ENCODE peak calls at places on chromosomes 4 and X, in seven cellular contexts. L is BJ, V is transverse colon, J is lower leg skin, C is Caco-2, I is suprapubic skin, M is AG04450. A is an unnamed sample.

GRCh38 chr4:121220698-121221097 is 56.6 kb upstream of the TNIP3 start:
- DNase-seq in V (no peak), C (no peak), J (no peak), M (no peak), I (no peak), L (no peak), A (no peak)

GRCh38 chrX:18994713-18995112 is 10.8 kb upstream of the PHKA2 start:
- DNase-seq in I (no peak), C (peak), L (peak), V (no peak), M (peak), J (no peak), A (peak)

GRCh38 chr4:159904906-159905305 is 802.0 kb downstream of the RAPGEF2 start:
- DNase-seq in I (no peak), V (no peak), L (no peak), J (no peak), C (no peak), M (no peak), A (no peak)

GRCh38 chrX:107551546-107551945 is 76.8 kb upstream of the PRPS1 start:
- DNase-seq in M (no peak), V (no peak), J (no peak), C (no peak), I (no peak), L (no peak), A (no peak)

GRCh38 chr4:53505947-53506346 is 85.3 kb downstream of the LNX1 start:
- DNase-seq in J (no peak), V (no peak), M (no peak), I (no peak), L (no peak), C (no peak), A (no peak)

GRCh38 chr4:29559281-29559680 is 1160.9 kb upstream of the PCDH7 start:
- DNase-seq in C (no peak), I (no peak), J (no peak), L (no peak), V (no peak), M (no peak), A (no peak)

GRCh38 chr4:1557221-1557597 is 126.9 kb downstream of the FAM53A start:
- DNase-seq in M (no peak), I (no peak), J (no peak), L (no peak), V (no peak), C (no peak), A (no peak)

GRCh38 chr4:78689700-78690318 is 86.3 kb upstream of the BMP2K start:
- DNase-seq in C (no peak), L (no peak), M (no peak), J (no peak), I (no peak), V (no peak), A (no peak)

GRCh38 chrX:96715412-96715940 is 30.8 kb downstream of the DIAPH2 start:
- DNase-seq in I (no peak), V (no peak), M (peak), J (no peak), C (no peak), L (peak), A (no peak)

GRCh38 chr4:80006935-80007744 is 65.9 kb downstream of the ANTXR2 start:
- DNase-seq in L (no peak), I (no peak), C (no peak), J (no peak), V (no peak), M (peak), A (no peak)

GRCh38 chr4:36411338-36411737 is 129.9 kb downstream of the DTHD1 start:
- DNase-seq in J (no peak), I (no peak), L (no peak), M (no peak), V (no peak), C (no peak), A (no peak)

GRCh38 chrX:65528705-65529340 is 5.8 kb downstream of the LAS1L start:
- DNase-seq in C (peak), M (no peak), J (peak), I (no peak), V (peak), L (no peak), A (no peak)

GRCh38 chr4:171650543-171650942 is 162.7 kb upstream of the GALNTL6 start:
- DNase-seq in J (no peak), C (peak), L (no peak), I (no peak), V (no peak), M (no peak), A (no peak)

GRCh38 chrX:323721-324628 is 5.4 kb upstream of the GTPBP6 start:
- DNase-seq in I (peak), C (peak), L (no peak), M (peak), J (no peak), V (peak), A (peak)

GRCh38 chr4:152118108-152118507 is 357.3 kb upstream of the GATB start:
- DNase-seq in C (no peak), M (no peak), I (no peak), J (no peak), V (no peak), L (no peak), A (no peak)

GRCh38 chr4:20954541-20954940 is 254.3 kb downstream of the PACRGL start:
- DNase-seq in M (no peak), J (no peak), V (no peak), I (no peak), C (no peak), L (no peak), A (no peak)

GRCh38 chr4:1715002-1715761 is 3.1 kb upstream of the SLBP start:
- DNase-seq in I (no peak), L (no peak), C (no peak), J (no peak), M (no peak), V (peak), A (no peak)

GRCh38 chr4:71564775-71565174 is 219.1 kb downstream of the GC start:
- DNase-seq in L (no peak), I (no peak), V (no peak), M (no peak), C (no peak), J (no peak), A (no peak)

GRCh38 chr4:110480741-110481271 is 4.9 kb downstream of the ENPEP start:
- DNase-seq in L (no peak), J (no peak), V (no peak), M (no peak), C (no peak), I (no peak), A (no peak)

GRCh38 chrX:56800801-56801200 is 71.8 kb downstream of the NBDY start:
- DNase-seq in I (peak), L (no peak), M (no peak), J (no peak), V (peak), C (no peak), A (no peak)

GRCh38 chr4:16729361-16729760 is 169.1 kb downstream of the LDB2 start:
- DNase-seq in M (no peak), L (no peak), C (no peak), I (no peak), J (no peak), V (no peak), A (no peak)

GRCh38 chr4:23268072-23268771 is 575.5 kb downstream of the GBA3 start:
- DNase-seq in C (no peak), L (no peak), M (no peak), I (no peak), V (no peak), J (no peak), A (no peak)

GRCh38 chr4:147736458-147736857 is 4.6 kb downstream of the ARHGAP10 start:
- DNase-seq in L (no peak), V (no peak), M (no peak), I (no peak), C (no peak), J (no peak), A (peak)

GRCh38 chrX:65874765-65875164 is 165.1 kb downstream of the VSIG4 start:
- DNase-seq in I (no peak), C (no peak), M (no peak), L (no peak), V (no peak), J (no peak), A (no peak)

GRCh38 chr4:86977621-86978184 is 42.9 kb downstream of the AFF1 start:
- DNase-seq in I (no peak), L (no peak), V (peak), C (peak), M (no peak), J (no peak), A (peak)

GRCh38 chr4:132596186-132596585 is 552.9 kb upstream of the PCDH10 start:
- DNase-seq in L (no peak), J (no peak), V (no peak), I (no peak), M (no peak), C (no peak), A (no peak)

GRCh38 chrX:129931411-129932136 is 25.6 kb downstream of the UTP14A start:
- DNase-seq in L (peak), M (peak), J (peak), I (peak), V (peak), C (peak), A (peak)

GRCh38 chr4:44544158-44544557 is 95.5 kb upstream of the KCTD8 start:
- DNase-seq in I (no peak), C (no peak), L (no peak), V (no peak), M (no peak), J (no peak), A (no peak)

GRCh38 chr4:104449537-104449936 is 45.2 kb downstream of the CXXC4 start:
- DNase-seq in L (no peak), J (no peak), M (no peak), I (no peak), C (no peak), V (no peak), A (no peak)

GRCh38 chr4:104446431-104446925 is 48.2 kb downstream of the CXXC4 start:
- DNase-seq in L (no peak), I (no peak), C (no peak), M (no peak), V (no peak), J (no peak), A (no peak)

GRCh38 chr4:104457308-104457981 is 37.2 kb downstream of the CXXC4 start:
- DNase-seq in M (no peak), C (no peak), V (no peak), J (no peak), I (no peak), L (no peak), A (no peak)

GRCh38 chr4:104447346-104447745 is 47.3 kb downstream of the CXXC4 start:
- DNase-seq in I (no peak), J (no peak), L (no peak), C (no peak), M (no peak), V (no peak), A (no peak)

DNA sequence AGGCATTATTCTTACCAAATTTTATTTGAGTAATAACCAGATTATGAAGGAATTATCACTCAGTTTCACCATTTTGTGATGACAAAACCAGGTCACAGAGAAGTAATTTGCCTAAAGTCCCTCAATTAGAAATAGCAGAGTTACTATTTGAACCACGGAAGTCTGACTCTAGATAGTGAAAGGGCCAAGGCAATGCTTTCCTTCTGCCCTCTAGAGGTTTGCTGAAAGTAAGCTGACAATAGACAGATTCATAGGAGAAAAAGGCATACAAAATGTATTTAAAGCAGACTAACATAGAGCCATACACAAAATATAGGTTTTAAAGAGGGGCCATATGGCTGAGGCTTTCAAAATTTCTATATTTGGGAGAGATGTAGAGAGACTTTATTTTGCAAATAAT is 43.1 kb downstream of the CXXC4 start:
- DNase-seq in V (no peak), C (no peak), I (no peak), M (no peak), L (no peak), J (no peak), A (no peak)
- TF ChIP-seq CTCF in V (peak), C (peak), I (no peak), M (peak), L (no peak), J (no peak), A (peak)

GRCh38 chr4:105843941-105844340 is 51.3 kb upstream of the NPNT start:
- DNase-seq in I (no peak), L (peak), M (no peak), V (no peak), C (no peak), J (no peak), A (no peak)

GRCh38 chr4:105840426-105841174 is 54.7 kb upstream of the NPNT start:
- DNase-seq in C (no peak), M (no peak), V (no peak), L (no peak), I (no peak), J (no peak), A (no peak)

GRCh38 chr4:105845559-105845958 is 49.7 kb upstream of the NPNT start:
- DNase-seq in J (no peak), L (no peak), C (no peak), V (no peak), I (no peak), M (no peak), A (no peak)
- H3K4me3 ChIP-seq in J (no peak), L (no peak), C (no peak), V (no peak), I (no peak), M (no peak), A (no peak)

GRCh38 chrX:16743604-16744325 is 24.4 kb downstream of the SYAP1 start:
- DNase-seq in V (no peak), L (no peak), I (no peak), J (no peak), M (peak), C (no peak), A (peak)
- TF ChIP-seq CTCF in V (no peak), L (peak), I (no peak), J (no peak), M (peak), C (peak), A (peak)

GRCh38 chr4:177322881-177323280 is 13.2 kb downstream of the NEIL3 start:
- DNase-seq in M (no peak), C (no peak), V (no peak), I (no peak), J (no peak), L (no peak), A (no peak)
- H3K4me3 ChIP-seq in M (no peak), C (no peak), V (no peak), I (no peak), J (no peak), L (no peak), A (no peak)

GRCh38 chr4:139281212-139281611 is 1.2 kb upstream of the MGARP start:
- DNase-seq in M (no peak), I (no peak), V (no peak), J (no peak), C (no peak), L (no peak), A (no peak)
- TF ChIP-seq CTCF in M (peak), I (no peak), V (no peak), J (no peak), C (no peak), L (no peak), A (peak)

DNA sequence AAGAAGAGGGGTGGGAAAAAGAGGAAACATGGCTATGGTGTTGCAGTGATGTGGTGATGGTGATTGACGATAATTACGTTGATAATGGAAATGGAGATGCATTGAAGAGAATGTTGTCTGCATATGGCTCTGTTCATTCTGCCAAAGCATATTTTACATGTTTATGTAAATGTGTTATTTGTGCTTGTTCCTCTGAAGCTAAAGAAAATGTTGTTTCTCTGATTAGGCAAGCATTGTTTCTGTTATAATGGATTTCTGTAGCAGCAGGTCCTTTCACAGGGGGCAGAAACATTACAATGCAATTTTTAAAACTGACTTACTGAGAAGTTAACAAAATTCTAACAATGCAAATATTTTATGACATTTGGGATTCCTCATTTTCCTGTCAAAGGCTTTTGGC is 958.8 kb downstream of the CCSER1 start:
- DNase-seq in C (no peak), J (no peak), V (no peak), M (no peak), L (no peak), I (no peak), A (no peak)
- H3K4me3 ChIP-seq in C (no peak), J (no peak), V (no peak), M (no peak), L (no peak), I (no peak), A (no peak)

GRCh38 chrX:75158054-75158453 is 2.0 kb upstream of the ABCB7 start:
- DNase-seq in M (no peak), C (no peak), V (no peak), I (no peak), J (no peak), L (no peak), A (no peak)

GRCh38 chrX:75155454-75155829 is 641 bp downstream of the ABCB7 start:
- DNase-seq in J (no peak), L (no peak), M (no peak), I (no peak), V (no peak), C (no peak), A (no peak)

GRCh38 chrX:75156537-75156945 is 458 bp upstream of the ABCB7 start:
- DNase-seq in L (no peak), J (no peak), C (peak), I (no peak), V (no peak), M (no peak), A (no peak)

GRCh38 chrX:75154871-75155270 is 1.2 kb downstream of the ABCB7 start:
- DNase-seq in J (no peak), I (no peak), C (no peak), L (no peak), V (no peak), M (no peak), A (no peak)

GRCh38 chrX:75155830-75156525 is at the start of gene ABCB7:
- DNase-seq in C (peak), V (peak), L (peak), I (peak), M (peak), J (peak), A (peak)
- TF ChIP-seq CTCF in C (peak), V (no peak), L (peak), I (no peak), M (peak), J (no peak), A (peak)

A was measured in kidney epithelial cell.